ENCODE peak calls at places on chromosomes 13 and 19, in nine cellular contexts. Z is A549, R is heart left ventricle, S is lower leg skin, E is NB4, C is GM12891, M is uterus, W is ovary, O is IMR-90. N is an unnamed sample.

GRCh38 chr13:110520431-110521295 is 40.9 kb downstream of the RAB20 start:
- DNase-seq in S (peak; percentile 96), Z (no peak), R (peak; percentile 75), W (peak; percentile 49), C (no peak), O (peak; percentile 53), E (peak; percentile 89), M (peak; percentile 65), N (no peak)

GRCh38 chr19:43444531-43445340 is 20.7 kb downstream of the LYPD3 start:
- DNase-seq in C (no peak), M (no peak), S (no peak), Z (no peak), E (peak; percentile 77), W (no peak), R (no peak), O (no peak), N (peak; percentile 87)

GRCh38 chr13:99564389-99564788 is 63.1 kb downstream of the TM9SF2 start:
- DNase-seq in W (no peak), S (no peak), Z (no peak), R (no peak), M (no peak), E (no peak), C (no peak), O (no peak), N (no peak)

GRCh38 chr19:28168557-28168956 is 1044.4 kb downstream of the UQCRFS1 start:
- DNase-seq in C (no peak), R (no peak), W (no peak), O (no peak), M (no peak), Z (no peak), S (no peak), E (no peak), N (no peak)

GRCh38 chr13:50650936-50651638 is 192.4 kb downstream of the DLEU7 start:
- DNase-seq in C (no peak), O (peak; percentile 46), R (no peak), M (no peak), W (no peak), S (no peak), Z (no peak), E (no peak), N (no peak)

GRCh38 chr13:34006011-34006410 is 188.1 kb downstream of the RFC3 start:
- DNase-seq in O (no peak), R (no peak), E (no peak), C (no peak), W (no peak), M (no peak), Z (no peak), S (no peak), N (no peak)

GRCh38 chr19:2305424-2305823 is 2.5 kb downstream of the LINGO3 start:
- DNase-seq in M (no peak), S (no peak), E (no peak), Z (no peak), O (no peak), W (no peak), C (no peak), R (no peak), N (no peak)

GRCh38 chr13:23656637-23657036 is 86.4 kb downstream of the TNFRSF19 start:
- DNase-seq in S (no peak), C (peak; percentile 21), W (no peak), E (peak; percentile 79), R (peak; percentile 69), O (peak; percentile 98), Z (no peak), M (no peak), N (no peak)

GRCh38 chr19:30049844-30050667 is 108.0 kb downstream of the URI1 start:
- DNase-seq in C (no peak), S (no peak), W (no peak), M (no peak), R (no peak), Z (no peak), E (no peak), O (no peak), N (no peak)

GRCh38 chr19:33521480-33522370 is at the start of gene PEPD:
- DNase-seq in R (peak; percentile 92), E (peak; percentile 82), Z (peak; percentile 100), O (peak; percentile 82), C (peak; percentile 100), W (peak; percentile 91), M (peak; percentile 93), S (peak; percentile 97), N (peak; percentile 88)
- TF ChIP-seq POLR2A in R (no peak), E (peak; percentile 19), Z (peak; percentile 98), O (peak; percentile 85), C (peak; percentile 74), W (no peak), M (peak; percentile 60), S (no peak), N (no peak)

DNA sequence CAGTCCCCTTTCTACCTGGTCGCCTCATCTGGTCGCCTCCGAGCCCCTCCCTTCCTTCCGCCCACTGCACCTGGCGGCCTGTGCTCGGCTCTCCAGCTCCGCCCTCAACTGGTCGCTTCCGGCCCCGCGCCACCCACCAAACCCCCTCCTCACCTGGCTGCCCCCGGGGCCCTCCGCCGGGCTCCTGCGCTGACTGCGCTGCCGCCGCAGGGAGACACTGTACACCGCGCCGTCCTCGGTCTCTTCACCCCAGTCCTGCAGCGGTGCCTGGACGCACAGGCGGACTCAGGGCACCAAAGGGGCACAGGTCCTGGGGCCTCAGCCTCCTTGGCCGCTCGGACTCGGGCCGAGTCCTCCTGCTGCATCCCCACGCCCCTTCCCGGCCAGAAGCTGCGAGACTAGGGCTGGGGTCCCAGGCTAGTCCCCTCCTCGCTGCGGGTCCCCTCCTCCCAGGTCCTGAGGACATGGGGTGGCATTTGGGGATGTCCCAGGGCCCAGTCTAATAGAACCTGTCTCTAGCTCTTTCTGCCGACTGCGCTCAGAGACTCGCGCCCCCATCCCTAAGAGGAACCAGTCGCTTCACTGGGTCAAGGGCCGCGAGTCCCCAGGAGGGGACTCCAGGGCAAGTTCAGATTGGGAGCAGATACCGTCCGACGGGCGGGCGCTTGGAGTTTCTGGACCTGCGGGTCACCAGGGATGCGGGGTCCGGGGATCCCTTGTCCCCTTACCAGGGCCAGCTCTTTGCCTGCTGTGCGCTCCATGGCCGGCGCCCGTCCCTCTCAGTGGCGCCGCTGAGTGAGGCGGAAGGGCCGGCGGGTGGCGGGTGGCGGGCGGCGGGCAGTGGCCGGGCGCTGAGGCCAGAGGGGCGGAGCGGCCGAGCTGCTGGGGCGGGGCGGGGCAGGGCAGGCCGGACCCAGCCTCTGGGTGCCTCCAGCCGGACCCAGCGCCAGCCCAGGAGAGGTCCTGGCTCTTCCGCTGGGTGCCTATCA is at the start of gene RGL3:
- DNase-seq in C (no peak), W (no peak), M (no peak), O (no peak), E (no peak), Z (no peak), S (peak; percentile 86), R (peak; percentile 42), N (no peak)
- TF ChIP-seq POLR2A in C (no peak), W (no peak), M (no peak), O (no peak), E (no peak), Z (no peak), S (no peak), R (no peak), N (no peak)

GRCh38 chr19:45854167-45854778 is 8.7 kb downstream of the SYMPK start:
- DNase-seq in Z (no peak), W (no peak), S (no peak), O (no peak), C (no peak), M (no peak), R (no peak), E (no peak), N (no peak)
- TF ChIP-seq POLR2A in Z (no peak), W (no peak), S (no peak), O (no peak), C (no peak), M (no peak), R (no peak), E (no peak), N (no peak)

GRCh38 chr19:45137179-45137761 is 23.5 kb downstream of the NKPD1 start:
- DNase-seq in M (no peak), E (no peak), S (no peak), R (peak; percentile 68), Z (no peak), O (no peak), C (peak; percentile 81), W (no peak), N (no peak)
- TF ChIP-seq POLR2A in M (no peak), E (no peak), S (no peak), R (no peak), Z (no peak), O (no peak), C (peak; percentile 69), W (no peak), N (no peak)

GRCh38 chr13:41956272-41956671 is 4.6 kb downstream of the VWA8 start:
- DNase-seq in O (no peak), S (no peak), M (no peak), Z (no peak), E (no peak), C (no peak), R (no peak), W (no peak), N (no peak)

GRCh38 chr13:41962994-41963393 is 2.1 kb upstream of the VWA8 start:
- DNase-seq in M (no peak), S (no peak), O (peak; percentile 44), R (no peak), E (no peak), W (no peak), Z (no peak), C (no peak), N (no peak)

GRCh38 chr13:41955605-41956004 is 5.3 kb downstream of the VWA8 start:
- DNase-seq in S (no peak), W (no peak), M (no peak), O (no peak), R (no peak), C (no peak), Z (no peak), E (peak; percentile 73), N (no peak)

GRCh38 chr13:41960195-41960699 is 662 bp downstream of the VWA8 start:
- DNase-seq in R (no peak), W (no peak), Z (peak; percentile 16), M (no peak), O (peak; percentile 29), S (no peak), E (no peak), C (no peak), N (no peak)

DNA sequence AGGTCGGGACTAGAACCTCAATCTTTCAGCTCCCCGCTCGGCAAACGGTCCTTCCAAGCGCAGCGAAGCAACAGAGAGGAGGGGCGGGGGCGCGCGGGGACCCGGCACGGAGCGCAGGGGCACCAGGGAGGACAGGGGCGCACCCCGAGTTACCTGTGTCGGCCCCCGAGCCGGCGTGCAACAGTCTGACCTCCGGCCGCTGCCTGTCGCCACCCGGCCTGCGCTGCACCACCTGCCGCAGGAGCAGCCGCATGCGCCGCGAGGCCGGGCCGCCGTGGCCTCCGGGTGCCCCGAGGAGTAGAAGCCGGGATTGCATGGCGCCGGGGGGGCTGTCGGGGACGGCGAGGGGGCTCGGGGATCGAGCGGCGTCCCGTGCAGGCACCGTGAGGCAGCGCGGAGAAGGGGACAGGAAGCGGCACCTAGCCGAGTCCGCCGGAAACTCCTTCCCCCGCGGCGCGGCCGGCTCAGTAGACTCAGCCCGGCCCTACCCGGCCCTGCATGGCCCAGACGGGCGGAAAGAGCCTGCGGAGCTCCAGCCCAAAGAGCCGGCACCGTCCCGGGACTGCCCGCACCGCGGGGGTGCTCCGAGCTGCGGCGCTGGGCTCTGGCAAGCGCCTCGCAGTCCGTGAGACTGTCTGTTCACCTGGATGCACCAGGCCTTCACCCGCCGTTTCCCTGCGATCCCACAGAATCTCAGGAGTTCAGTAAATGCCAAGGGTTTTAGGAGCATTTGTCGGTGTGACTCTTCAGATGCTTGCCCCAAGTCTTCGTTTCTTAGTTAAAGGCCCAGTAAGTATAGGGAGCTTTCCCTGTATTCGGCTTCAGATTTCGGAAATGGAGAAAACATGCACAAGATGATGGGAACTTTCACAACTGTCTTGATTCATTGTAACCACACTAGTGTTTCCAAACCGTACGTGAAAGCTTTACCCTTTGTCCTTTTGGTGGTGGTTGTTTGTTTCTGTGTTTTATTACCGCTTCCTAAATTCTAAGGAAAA is at the start of gene VWA8:
- DNase-seq in W (peak; percentile 84), R (peak; percentile 85), S (peak; percentile 95), E (peak; percentile 90), M (peak; percentile 66), C (peak; percentile 82), Z (peak; percentile 55), O (peak; percentile 78), N (peak; percentile 89)
- TF ChIP-seq POLR2A in W (no peak), R (no peak), S (no peak), E (peak; percentile 72), M (peak; percentile 27), C (peak; percentile 85), Z (peak; percentile 66), O (no peak), N (peak; percentile 48)

N was measured in erythroblast.